ENCODE peak calls at places on chromosomes 2 and 18, in six cellular contexts. H is H1, F is IMR-90, M is neuronal stem cell, T is mesenchymal stem cell, E is trophoblast cell. X is an unnamed sample.
A peak's percentile ranks its signal among the peaks of the same experiment; 100 is the strongest.

GRCh38 chr2:17915811-17916523 is 37.5 kb downstream of the KCNS3 start:
- DNase-seq in H (no peak), F (no peak), M (no peak), T (no peak), E (no peak), X (no peak)

GRCh38 chr18:3323900-3324299 is 62.0 kb downstream of the MYL12B start:
- DNase-seq in H (no peak), F (no peak), M (no peak), T (no peak), E (no peak), X (no peak)

GRCh38 chr2:209445485-209445884 is 21.6 kb downstream of the MAP2 start:
- DNase-seq in H (no peak), F (no peak), M (no peak), T (no peak), E (no peak), X (no peak)

GRCh38 chr2:158505448-158505934 is 48.7 kb downstream of the PKP4 start:
- DNase-seq in H (no peak), F (no peak), M (no peak), T (no peak), E (no peak), X (peak; percentile 60)

GRCh38 chr2:37110306-37111212 is 26.2 kb downstream of the GPATCH11 start:
- DNase-seq in H (no peak), F (peak; percentile 4), M (no peak), T (no peak), E (no peak), X (no peak)

GRCh38 chr2:213232649-213233437 is 51.4 kb upstream of the SPAG16 start:
- DNase-seq in H (no peak), F (peak; percentile 29), M (peak; percentile 48), T (peak; percentile 24), E (no peak), X (peak; percentile 31)

GRCh38 chr2:187581125-187581896 is 27.1 kb upstream of the TFPI start:
- DNase-seq in H (no peak), F (peak; percentile 52), M (peak; percentile 57), T (peak; percentile 72), E (peak; percentile 84), X (peak; percentile 64)

GRCh38 chr2:134367915-134368911 is 114.3 kb downstream of the MGAT5 start:
- DNase-seq in H (no peak), F (peak; percentile 69), M (no peak), T (peak; percentile 25), E (no peak), X (no peak)

GRCh38 chr2:46539327-46540276 is 60.2 kb downstream of the TMEM247 start:
- DNase-seq in H (no peak), F (no peak), M (no peak), T (no peak), E (no peak), X (no peak)

GRCh38 chr2:124586835-124587234 is 561.7 kb downstream of the CNTNAP5 start:
- DNase-seq in H (no peak), F (no peak), M (no peak), T (no peak), E (peak; percentile 11), X (no peak)

GRCh38 chr2:236637691-236638569 is 68.3 kb downstream of the ACKR3 start:
- DNase-seq in H (no peak), F (peak; percentile 12), M (no peak), T (no peak), E (no peak), X (no peak)

GRCh38 chr2:154247503-154247902 is 375.8 kb downstream of the GALNT13 start:
- DNase-seq in H (no peak), F (no peak), M (no peak), T (no peak), E (no peak), X (no peak)

GRCh38 chr18:67726882-67727281 is 210.4 kb upstream of the DSEL start:
- DNase-seq in H (no peak), F (no peak), M (no peak), T (no peak), E (no peak), X (no peak)

GRCh38 chr2:180322781-180323180 is 315.7 kb upstream of the CWC22 start:
- DNase-seq in H (no peak), F (peak; percentile 47), M (no peak), T (peak; percentile 45), E (no peak), X (no peak)

GRCh38 chr2:80073134-80073561 is 231.4 kb downstream of the LRRTM1 start:
- DNase-seq in H (no peak), F (peak; percentile 73), M (peak; percentile 57), T (peak; percentile 50), E (peak; percentile 78), X (peak; percentile 85)

GRCh38 chr2:15943914-15944313 is 3.6 kb downstream of the MYCN start:
- DNase-seq in H (no peak), F (no peak), M (no peak), T (peak; percentile 52), E (peak; percentile 23), X (no peak)

GRCh38 chr2:15944325-15945017 is 4.1 kb downstream of the MYCN start:
- DNase-seq in H (no peak), F (no peak), M (no peak), T (no peak), E (peak; percentile 2), X (no peak)

GRCh38 chr2:15942711-15943345 is 2.5 kb downstream of the MYCN start:
- DNase-seq in H (no peak), F (no peak), M (no peak), T (no peak), E (peak; percentile 35), X (peak; percentile 22)

GRCh38 chr2:15941970-15942710 is 1.8 kb downstream of the MYCN start:
- DNase-seq in H (no peak), F (no peak), M (peak; percentile 48), T (peak; percentile 9), E (peak; percentile 52), X (peak; percentile 62)

GRCh38 chr2:15943378-15943851 is 3.1 kb downstream of the MYCN start:
- DNase-seq in H (no peak), F (no peak), M (peak; percentile 62), T (peak; percentile 33), E (no peak), X (peak; percentile 81)
- H3K4me3 ChIP-seq in H (peak overlapping the region; percentile 86), F (no peak overlapping the region), M (peak overlapping the region; percentile 92), T (no peak overlapping the region), E (peak overlapping the region; percentile 61), X (peak overlapping the region; percentile 77)

GRCh38 chr2:21258082-21258481 is 134.3 kb downstream of the TDRD15 start:
- DNase-seq in H (no peak), F (peak; percentile 2), M (no peak), T (no peak), E (no peak), X (no peak)
- H2BK5ac ChIP-seq in H (no peak overlapping the region), F (no peak overlapping the region), M (no peak overlapping the region), T (no peak overlapping the region), E (no peak overlapping the region), X (no peak overlapping the region)

GRCh38 chr2:25253153-25253617 is 84.8 kb upstream of the POMC start:
- DNase-seq in H (no peak), F (no peak), M (no peak), T (no peak), E (peak; percentile 98), X (no peak)
- H2BK120ac ChIP-seq in H (no peak overlapping the region), F (no peak overlapping the region), M (peak overlapping the region; percentile 62), T (peak overlapping the region; percentile 71), E (no peak overlapping the region), X (no peak overlapping the region)

DNA sequence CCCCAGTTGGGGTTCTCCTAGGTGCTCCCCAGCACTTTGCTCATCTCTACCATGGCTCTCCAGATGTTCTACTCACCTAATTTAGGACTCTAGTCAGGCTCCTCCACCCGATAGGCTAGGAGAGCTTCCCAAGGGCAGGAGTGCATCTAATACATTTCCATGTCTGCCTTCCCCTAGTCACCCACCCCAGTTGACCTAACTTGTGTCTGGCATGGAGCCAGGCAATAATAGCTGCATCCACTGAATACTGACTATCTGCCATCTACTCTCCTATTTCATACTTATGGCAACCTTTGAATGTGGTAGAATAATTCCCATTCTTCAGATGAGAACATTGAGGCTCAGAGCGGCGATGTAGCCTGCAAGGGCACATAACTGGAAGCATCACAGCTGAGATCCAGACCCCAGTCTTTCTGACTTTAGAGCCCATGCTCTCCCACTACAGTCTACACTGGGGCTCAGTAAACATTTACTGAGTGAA is 71.8 kb upstream of the YWHAQ start:
- DNase-seq in H (no peak), F (no peak), M (no peak), T (no peak), E (no peak), X (no peak)
- H3K4me3 ChIP-seq in H (no peak overlapping the region), F (no peak overlapping the region), M (no peak overlapping the region), T (no peak overlapping the region), E (no peak overlapping the region), X (no peak overlapping the region)

DNA sequence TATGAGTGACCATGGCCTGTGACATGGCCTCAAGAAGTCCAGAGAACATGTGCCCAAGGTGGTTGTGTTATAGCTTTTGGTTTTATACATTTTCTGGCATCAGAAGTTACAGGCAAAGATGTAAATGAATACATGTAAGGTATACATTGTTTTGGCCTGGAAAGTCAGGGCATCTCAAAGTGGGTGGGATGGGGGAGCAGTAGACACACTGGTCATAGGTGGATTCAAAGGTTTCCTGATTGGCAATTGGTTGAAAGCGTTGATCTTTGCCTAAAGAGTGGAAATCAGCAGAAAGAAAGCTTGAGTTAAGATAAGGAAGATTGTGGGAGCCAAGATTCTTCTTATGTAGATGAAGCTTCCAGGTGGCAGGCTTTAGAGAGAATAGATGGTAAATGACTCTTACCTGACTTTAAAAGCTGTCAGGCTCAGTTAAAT is 62.1 kb upstream of the DYNAP start:
- DNase-seq in H (peak; percentile 23), F (no peak), M (no peak), T (no peak), E (no peak), X (peak; percentile 63)
- H2BK5ac ChIP-seq in H (peak overlapping the region; percentile 98), F (no peak overlapping the region), M (no peak overlapping the region), T (no peak overlapping the region), E (no peak overlapping the region), X (no peak overlapping the region)

DNA sequence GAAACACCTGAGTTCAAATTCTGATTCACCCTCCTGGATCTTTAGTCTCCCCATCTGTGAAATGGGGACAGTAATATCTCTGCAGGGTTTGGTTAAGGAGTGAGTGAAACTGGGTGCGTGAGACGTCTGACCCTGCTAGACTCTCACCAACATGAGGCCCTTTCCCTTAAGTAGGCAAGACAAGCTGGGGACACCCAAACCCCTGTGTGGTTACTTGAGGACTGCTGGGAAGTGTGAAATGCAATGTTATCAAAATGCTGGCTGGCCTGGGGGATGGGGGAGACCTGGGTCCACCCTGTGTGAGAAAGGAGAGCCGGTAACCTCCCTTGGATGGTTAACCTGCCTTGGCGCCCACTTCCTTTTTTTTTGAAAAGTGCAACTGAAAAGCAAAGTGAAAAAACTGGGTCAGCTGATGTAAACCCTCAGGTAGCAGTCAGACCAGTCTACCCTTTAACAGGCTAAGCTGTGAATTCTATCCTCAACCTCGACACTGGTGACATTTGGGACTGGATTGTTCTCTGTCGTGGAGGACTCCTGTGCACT is 82.3 kb downstream of the INPP5D start:
- DNase-seq in H (no peak), F (no peak), M (no peak), T (no peak), E (no peak), X (peak; percentile 17)
- H2BK120ac ChIP-seq in H (peak overlapping the region; percentile 75), F (no peak overlapping the region), M (no peak overlapping the region), T (no peak overlapping the region), E (no peak overlapping the region), X (no peak overlapping the region)

GRCh38 chr2:6692061-6692460 is 173.6 kb downstream of the CMPK2 start:
- DNase-seq in H (no peak), F (no peak), M (no peak), T (peak; percentile 34), E (no peak), X (no peak)
- H3K4me3 ChIP-seq in H (no peak overlapping the region), F (no peak overlapping the region), M (no peak overlapping the region), T (no peak overlapping the region), E (no peak overlapping the region), X (no peak overlapping the region)